ENCODE peak calls at places on chromosome 20, in four cellular contexts. T is lung microvascular endothelial cell, S is cardiac muscle cell, Y is esophagus muscularis mucosa. E is an unnamed sample.

GRCh38 chr20:32562495-32562911 is 22.6 kb downstream of the NOL4L start:
- DNase-seq in Y (no peak), S (peak; percentile 53), T (no peak), E (no peak)

GRCh38 chr20:19512886-19513285 is 245.2 kb upstream of the RIN2 start:
- DNase-seq in T (no peak), Y (no peak), S (no peak), E (no peak)

GRCh38 chr20:45059022-45059728 is 41.8 kb downstream of the KCNS1 start:
- DNase-seq in T (peak; percentile 79), S (no peak), Y (no peak), E (no peak)

GRCh38 chr20:11195169-11195568 is 521.4 kb upstream of the JAG1 start:
- DNase-seq in S (peak; percentile 69), T (peak; percentile 11), Y (no peak), E (no peak)

GRCh38 chr20:38184098-38184497 is 19.0 kb upstream of the TGM2 start:
- DNase-seq in S (no peak), Y (no peak), T (peak; percentile 84), E (no peak)

GRCh38 chr20:33648396-33649004 is 13.6 kb upstream of the C20orf144 start:
- DNase-seq in S (peak; percentile 74), T (no peak), Y (no peak), E (no peak)

GRCh38 chr20:62370115-62370806 is 3.1 kb upstream of the LAMA5 start:
- DNase-seq in S (no peak), Y (no peak), T (no peak), E (no peak)

GRCh38 chr20:4158466-4159050 is 143.2 kb upstream of the RNF24 start:
- DNase-seq in S (no peak), T (no peak), Y (no peak), E (no peak)

GRCh38 chr20:47667531-47668312 is 117.6 kb downstream of the SULF2 start:
- DNase-seq in Y (no peak), T (no peak), S (no peak), E (no peak)

GRCh38 chr20:37490670-37491350 is 30.2 kb upstream of the NNAT start:
- DNase-seq in Y (no peak), S (no peak), T (no peak), E (no peak)

GRCh38 chr20:3654326-3655031 is 8.7 kb downstream of the GFRA4 start:
- DNase-seq in T (no peak), Y (no peak), S (no peak), E (no peak)

GRCh38 chr20:18571009-18571408 is 3.8 kb downstream of the SMIM26 start:
- DNase-seq in T (no peak), Y (no peak), S (no peak), E (no peak)

GRCh38 chr20:59136027-59136426 is 27.6 kb upstream of the ZNF831 start:
- DNase-seq in Y (no peak), T (no peak), S (no peak), E (no peak)

GRCh38 chr20:36121981-36122930 is 32.3 kb upstream of the EPB41L1 start:
- DNase-seq in S (no peak), Y (no peak), T (no peak), E (no peak)

GRCh38 chr20:13684566-13685222 is 46.0 kb upstream of the TASP1 start:
- DNase-seq in T (no peak), S (no peak), Y (no peak), E (no peak)

GRCh38 chr20:47024461-47024937 is 129.9 kb downstream of the EYA2 start:
- DNase-seq in T (no peak), Y (no peak), S (no peak), E (no peak)

GRCh38 chr20:62349537-62350097 is 17.5 kb downstream of the LAMA5 start:
- DNase-seq in Y (no peak), S (no peak), T (no peak), E (no peak)

GRCh38 chr20:63628246-63628975 is 1.5 kb upstream of the GMEB2 start:
- DNase-seq in T (peak; percentile 85), S (no peak), Y (no peak), E (no peak)

GRCh38 chr20:14720251-14720650 is 382.8 kb upstream of the FLRT3 start:
- DNase-seq in T (no peak), Y (no peak), S (no peak), E (no peak)

GRCh38 chr20:25543068-25543467 is 42.3 kb downstream of the NINL start:
- DNase-seq in S (no peak), Y (no peak), T (no peak), E (no peak)

GRCh38 chr20:7841291-7841966 is 98.8 kb downstream of the HAO1 start:
- DNase-seq in S (no peak), T (peak; percentile 74), Y (no peak), E (no peak)

GRCh38 chr20:55090301-55090700 is 614.9 kb downstream of the DOK5 start:
- DNase-seq in Y (no peak), S (no peak), T (no peak), E (no peak)

GRCh38 chr20:25057234-25058050 is 497 bp downstream of the ACSS1 start:
- DNase-seq in T (peak; percentile 48), S (peak; percentile 50), Y (no peak), E (peak; percentile 82)

GRCh38 chr20:9059931-9060330 is 9.0 kb upstream of the PLCB4 start:
- DNase-seq in T (no peak), Y (no peak), S (no peak), E (no peak)

GRCh38 chr20:4043801-4044200 is 28.4 kb upstream of the RNF24 start:
- DNase-seq in T (no peak), S (no peak), Y (no peak), E (no peak)